ENCODE peak calls at places on chromosome 19, in ten cellular contexts. Z, R, J, G, B, E, S, T, X and P are unnamed samples.

GRCh38 chr19:55216461-55217198 is 7.3 kb upstream of the PTPRH start:
- DNase-seq in Z (peak; percentile 100), R (peak; percentile 95), J (peak; percentile 80), G (peak; percentile 70), B (peak; percentile 66), E (peak; percentile 85), S (peak; percentile 93), T (peak; percentile 39), X (peak; percentile 82), P (peak; percentile 81)

GRCh38 chr19:4210166-4210731 is 19.1 kb upstream of the EBI3 start:
- DNase-seq in Z (no peak), R (no peak), J (no peak), G (no peak), B (no peak), E (no peak), S (no peak), T (no peak), X (no peak), P (no peak)

GRCh38 chr19:51507209-51507608 is 5.6 kb upstream of the SIGLEC12 start:
- DNase-seq in Z (no peak), R (no peak), J (no peak), G (no peak), B (no peak), E (no peak), S (no peak), T (no peak), X (no peak), P (no peak)

GRCh38 chr19:33431986-33432385 is 58.5 kb downstream of the CEBPG start:
- DNase-seq in Z (no peak), R (no peak), J (no peak), G (peak; percentile 24), B (no peak), E (no peak), S (no peak), T (no peak), X (no peak), P (peak; percentile 13)

GRCh38 chr19:17448190-17448967 is at the start of gene TMEM221:
- DNase-seq in Z (no peak), R (peak; percentile 83), J (peak; percentile 52), G (no peak), B (no peak), E (peak; percentile 59), S (peak; percentile 69), T (peak; percentile 41), X (peak; percentile 73), P (no peak)

GRCh38 chr19:41324921-41325639 is 15.1 kb downstream of the CCDC97 start:
- DNase-seq in Z (peak; percentile 90), R (peak; percentile 60), J (peak; percentile 54), G (no peak), B (no peak), E (peak; percentile 88), S (peak; percentile 28), T (no peak), X (peak; percentile 88), P (no peak)

GRCh38 chr19:56720281-56720680 is 48.7 kb upstream of the ZNF835 start:
- DNase-seq in Z (no peak), R (no peak), J (no peak), G (no peak), B (no peak), E (peak; percentile 30), S (no peak), T (no peak), X (no peak), P (no peak)

GRCh38 chr19:20044663-20045062 is 5.4 kb upstream of the ZNF682 start:
- DNase-seq in Z (no peak), R (no peak), J (no peak), G (no peak), B (no peak), E (no peak), S (no peak), T (no peak), X (no peak), P (no peak)

GRCh38 chr19:13599681-13600080 is 93.4 kb upstream of the CACNA1A start:
- DNase-seq in Z (no peak), R (no peak), J (no peak), G (no peak), B (no peak), E (no peak), S (no peak), T (no peak), X (no peak), P (no peak)

GRCh38 chr19:40321076-40321475 is 27.1 kb downstream of the C19orf47 start:
- DNase-seq in Z (no peak), R (no peak), J (no peak), G (no peak), B (no peak), E (no peak), S (no peak), T (no peak), X (no peak), P (no peak)

GRCh38 chr19:36110487-36111199 is at the start of gene OVOL3:
- DNase-seq in Z (no peak), R (peak; percentile 80), J (no peak), G (no peak), B (no peak), E (no peak), S (no peak), T (no peak), X (no peak), P (no peak)

GRCh38 chr19:48665786-48666185 is 7.0 kb downstream of the NTN5 start:
- DNase-seq in Z (no peak), R (no peak), J (no peak), G (no peak), B (no peak), E (no peak), S (peak; percentile 51), T (no peak), X (no peak), P (no peak)

GRCh38 chr19:55546822-55547614 is 1.7 kb upstream of the SBK3 start:
- DNase-seq in Z (peak; percentile 84), R (peak; percentile 42), J (peak; percentile 37), G (no peak), B (peak; percentile 64), E (peak; percentile 92), S (no peak), T (no peak), X (peak; percentile 94), P (peak; percentile 64)

GRCh38 chr19:49555600-49556411 is 24.6 kb downstream of the NOSIP start:
- DNase-seq in Z (no peak), R (peak; percentile 97), J (peak; percentile 96), G (no peak), B (peak; percentile 86), E (peak; percentile 51), S (peak; percentile 51), T (peak; percentile 40), X (peak; percentile 73), P (no peak)

GRCh38 chr19:13057147-13057572 is 45.5 kb downstream of the LYL1 start:
- DNase-seq in Z (no peak), R (peak; percentile 71), J (no peak), G (no peak), B (no peak), E (no peak), S (no peak), T (no peak), X (no peak), P (no peak)

GRCh38 chr19:7394728-7395359 is 46.1 kb downstream of the ARHGEF18 start:
- DNase-seq in Z (peak; percentile 87), R (peak; percentile 94), J (peak; percentile 92), G (peak; percentile 93), B (peak; percentile 87), E (peak; percentile 89), S (peak; percentile 94), T (peak; percentile 94), X (peak; percentile 93), P (peak; percentile 84)
- TF ChIP-seq CTCF in Z (no peak), R (peak; percentile 32), J (no peak), G (no peak), B (no peak), E (peak; percentile 17), S (no peak), T (no peak), X (no peak), P (no peak)

DNA sequence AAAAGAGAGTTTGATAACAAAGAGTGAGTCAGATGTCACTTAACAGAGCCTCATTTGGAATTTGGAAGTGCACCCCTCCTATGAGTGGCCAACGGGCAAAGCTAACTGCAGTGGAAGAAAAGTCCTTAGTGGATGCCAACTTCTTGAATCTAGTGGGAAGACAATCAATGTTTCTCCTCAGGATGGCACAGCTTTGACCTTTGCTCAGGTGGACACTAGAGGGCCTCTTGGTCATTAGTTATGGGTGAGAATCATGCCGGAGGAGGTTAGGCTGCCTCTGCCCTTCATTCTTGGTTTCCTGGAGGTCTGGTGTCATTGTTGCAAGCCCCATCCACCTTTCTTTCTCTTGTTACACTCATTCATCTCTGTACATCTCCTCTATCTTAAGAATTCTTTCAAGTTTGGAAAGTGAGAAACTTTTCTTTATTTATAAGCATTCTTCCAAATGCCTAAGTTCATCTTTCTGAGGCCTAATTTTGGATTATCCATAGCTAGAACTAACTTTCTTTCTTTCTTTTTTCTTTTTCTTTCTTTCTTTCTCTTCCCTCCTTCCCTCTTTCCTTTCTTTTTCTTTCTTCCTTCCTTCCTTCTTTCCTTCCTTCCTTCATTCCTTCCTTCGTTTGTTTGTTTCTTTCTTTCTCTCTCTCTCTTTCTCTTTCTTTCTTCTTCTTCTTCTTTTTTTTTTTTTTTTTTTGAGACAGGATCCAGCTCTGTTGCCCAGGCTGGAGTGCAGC is 327.2 kb upstream of the TSHZ3 start:
- DNase-seq in Z (no peak), R (peak; percentile 46), J (no peak), G (no peak), B (no peak), E (no peak), S (peak; percentile 26), T (no peak), X (no peak), P (no peak)
- TF ChIP-seq CTCF in Z (no peak), R (peak; percentile 55), J (peak; percentile 8), G (no peak), B (peak; percentile 2), E (peak; percentile 39), S (no peak), T (peak; percentile 1), X (no peak), P (no peak)

GRCh38 chr19:18590273-18591272 is 2.0 kb downstream of the REX1BD start:
- DNase-seq in Z (peak; percentile 57), R (peak; percentile 98), J (no peak), G (no peak), B (peak; percentile 41), E (peak; percentile 49), S (peak; percentile 45), T (peak; percentile 41), X (no peak), P (peak; percentile 64)
- TF ChIP-seq CTCF in Z (peak; percentile 33), R (peak; percentile 70), J (no peak), G (peak; percentile 24), B (no peak), E (peak; percentile 21), S (no peak), T (peak; percentile 16), X (no peak), P (peak; percentile 34)

DNA sequence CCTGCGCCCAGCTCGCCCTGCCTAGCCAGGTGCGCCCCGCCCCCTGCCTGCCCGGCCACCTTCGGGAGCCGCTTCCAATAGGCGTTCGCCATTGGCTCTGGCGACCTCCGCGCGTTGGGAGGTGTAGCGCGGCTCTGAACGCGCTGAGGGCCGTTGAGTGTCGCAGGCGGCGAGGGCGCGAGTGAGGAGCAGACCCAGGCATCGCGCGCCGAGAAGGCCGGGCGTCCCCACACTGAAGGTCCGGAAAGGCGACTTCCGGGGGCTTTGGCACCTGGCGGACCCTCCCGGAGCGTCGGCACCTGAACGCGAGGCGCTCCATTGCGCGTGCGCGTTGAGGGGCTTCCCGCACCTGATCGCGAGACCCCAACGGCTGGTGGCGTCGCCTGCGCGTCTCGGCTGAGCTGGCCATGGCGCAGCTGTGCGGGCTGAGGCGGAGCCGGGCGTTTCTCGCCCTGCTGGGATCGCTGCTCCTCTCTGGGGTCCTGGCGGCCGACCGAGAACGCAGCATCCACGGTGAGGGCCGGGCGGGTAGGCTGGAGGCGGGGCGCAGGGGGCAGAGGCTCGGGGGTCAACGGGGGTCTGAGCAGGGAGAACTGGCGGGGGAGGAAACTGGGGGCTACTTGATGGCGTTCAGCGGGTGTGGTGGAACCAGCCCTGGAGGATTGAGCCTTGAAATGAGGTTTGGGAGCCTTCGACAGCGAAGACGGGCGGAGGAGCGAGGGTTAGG is at the start of gene SPINT2:
- DNase-seq in Z (no peak), R (peak; percentile 95), J (no peak), G (peak; percentile 95), B (peak; percentile 42), E (no peak), S (no peak), T (no peak), X (no peak), P (no peak)
- TF ChIP-seq CTCF in Z (no peak), R (peak; percentile 12), J (no peak), G (no peak), B (no peak), E (no peak), S (no peak), T (no peak), X (no peak), P (no peak)